ENCODE peak calls at places on chromosomes 13 and 19, in seven cellular contexts. One of them, this sample, is unnamed.

GRCh38 chr13:29975287-29975686 is 124.9 kb upstream of the UBL3 start:
- DNase-seq in IMR-90: no peak
- DNase-seq in H9: no peak
- DNase-seq in mesendoderm: no peak
- DNase-seq in trophoblast cell: no peak
- DNase-seq in H1: no peak
- DNase-seq in mesenchymal stem cell: no peak
- DNase-seq in this sample: no peak

GRCh38 chr19:48511800-48512503 is at the start of gene LMTK3:
- DNase-seq in trophoblast cell: no peak
- DNase-seq in H1: no peak
- DNase-seq in mesenchymal stem cell: peak; percentile 36
- DNase-seq in IMR-90: peak; percentile 56
- DNase-seq in H9: peak; percentile 77
- DNase-seq in mesendoderm: peak; percentile 83
- DNase-seq in this sample: no peak

GRCh38 chr13:111952814-111953213 is 114.1 kb upstream of the SOX1 start:
- DNase-seq in IMR-90: no peak
- DNase-seq in mesenchymal stem cell: no peak
- DNase-seq in mesendoderm: no peak
- DNase-seq in H9: peak; percentile 4
- DNase-seq in trophoblast cell: no peak
- DNase-seq in H1: no peak
- DNase-seq in this sample: no peak

GRCh38 chr19:33298146-33298911 is 4.0 kb downstream of the CEBPA start:
- DNase-seq in H9: no peak
- DNase-seq in mesendoderm: no peak
- DNase-seq in IMR-90: no peak
- DNase-seq in H1: no peak
- DNase-seq in mesenchymal stem cell: no peak
- DNase-seq in trophoblast cell: peak; percentile 78
- DNase-seq in this sample: no peak

GRCh38 chr19:52923782-52924593 is 760 bp upstream of the ZNF888 start:
- DNase-seq in mesendoderm: peak; percentile 83
- DNase-seq in mesenchymal stem cell: peak; percentile 28
- DNase-seq in IMR-90: no peak
- DNase-seq in H1: no peak
- DNase-seq in H9: peak; percentile 79
- DNase-seq in trophoblast cell: peak; percentile 78
- DNase-seq in this sample: no peak

GRCh38 chr19:50649433-50650391 is at the start of gene C19orf81:
- DNase-seq in IMR-90: peak; percentile 6
- DNase-seq in mesenchymal stem cell: no peak
- DNase-seq in mesendoderm: peak; percentile 95
- DNase-seq in trophoblast cell: no peak
- DNase-seq in H1: no peak
- DNase-seq in H9: peak; percentile 90
- DNase-seq in this sample: peak; percentile 70

GRCh38 chr13:108984251-108984920 is 355.0 kb downstream of the MYO16 start:
- DNase-seq in H1: no peak
- DNase-seq in mesendoderm: no peak
- DNase-seq in trophoblast cell: no peak
- DNase-seq in H9: no peak
- DNase-seq in mesenchymal stem cell: no peak
- DNase-seq in IMR-90: no peak
- DNase-seq in this sample: no peak

GRCh38 chr13:44703371-44703770 is 127.2 kb upstream of the TSC22D1 start:
- DNase-seq in H1: no peak
- DNase-seq in mesenchymal stem cell: peak; percentile 62
- DNase-seq in IMR-90: peak; percentile 87
- DNase-seq in mesendoderm: no peak
- DNase-seq in H9: no peak
- DNase-seq in trophoblast cell: no peak
- DNase-seq in this sample: no peak

GRCh38 chr13:30318026-30318425 is 10.7 kb upstream of the KATNAL1 start:
- DNase-seq in mesendoderm: no peak
- DNase-seq in mesenchymal stem cell: no peak
- DNase-seq in trophoblast cell: no peak
- DNase-seq in H9: no peak
- DNase-seq in IMR-90: no peak
- DNase-seq in H1: no peak
- DNase-seq in this sample: no peak

GRCh38 chr19:14337510-14337909 is 43.7 kb upstream of the ADGRE5 start:
- DNase-seq in H1: no peak
- DNase-seq in mesendoderm: peak; percentile 70
- DNase-seq in H9: peak; percentile 75
- DNase-seq in trophoblast cell: peak; percentile 36
- DNase-seq in mesenchymal stem cell: peak; percentile 25
- DNase-seq in IMR-90: no peak
- DNase-seq in this sample: no peak

GRCh38 chr19:58450836-58451357 is 525 bp upstream of the ZNF324B start:
- DNase-seq in H9: no peak
- DNase-seq in mesenchymal stem cell: no peak
- DNase-seq in H1: no peak
- DNase-seq in mesendoderm: no peak
- DNase-seq in trophoblast cell: no peak
- DNase-seq in IMR-90: no peak
- DNase-seq in this sample: no peak

GRCh38 chr13:33931397-33931987 is 113.5 kb downstream of the RFC3 start:
- DNase-seq in H1: no peak
- DNase-seq in mesenchymal stem cell: peak; percentile 67
- DNase-seq in H9: no peak
- DNase-seq in mesendoderm: peak; percentile 65
- DNase-seq in trophoblast cell: peak; percentile 76
- DNase-seq in IMR-90: peak; percentile 53
- DNase-seq in this sample: peak; percentile 39

GRCh38 chr19:4980838-4981680 is 12.1 kb downstream of the KDM4B start:
- DNase-seq in IMR-90: no peak
- DNase-seq in mesendoderm: peak; percentile 43
- DNase-seq in H9: peak; percentile 60
- DNase-seq in H1: no peak
- DNase-seq in mesenchymal stem cell: no peak
- DNase-seq in trophoblast cell: no peak
- DNase-seq in this sample: no peak

GRCh38 chr19:46761418-46761831 is 15.2 kb upstream of the STRN4 start:
- DNase-seq in H9: no peak
- DNase-seq in H1: no peak
- DNase-seq in trophoblast cell: no peak
- DNase-seq in IMR-90: peak; percentile 79
- DNase-seq in mesenchymal stem cell: no peak
- DNase-seq in mesendoderm: no peak
- DNase-seq in this sample: no peak
- H2BK120ac ChIP-seq in H9: no peak overlapping the region
- H2BK120ac ChIP-seq in H1: no peak overlapping the region
- H2BK120ac ChIP-seq in trophoblast cell: no peak overlapping the region
- H2BK120ac ChIP-seq in IMR-90: no peak overlapping the region
- H2BK120ac ChIP-seq in mesenchymal stem cell: no peak overlapping the region
- H2BK120ac ChIP-seq in mesendoderm: no peak overlapping the region
- H2BK120ac ChIP-seq in this sample: no peak overlapping the region

DNA sequence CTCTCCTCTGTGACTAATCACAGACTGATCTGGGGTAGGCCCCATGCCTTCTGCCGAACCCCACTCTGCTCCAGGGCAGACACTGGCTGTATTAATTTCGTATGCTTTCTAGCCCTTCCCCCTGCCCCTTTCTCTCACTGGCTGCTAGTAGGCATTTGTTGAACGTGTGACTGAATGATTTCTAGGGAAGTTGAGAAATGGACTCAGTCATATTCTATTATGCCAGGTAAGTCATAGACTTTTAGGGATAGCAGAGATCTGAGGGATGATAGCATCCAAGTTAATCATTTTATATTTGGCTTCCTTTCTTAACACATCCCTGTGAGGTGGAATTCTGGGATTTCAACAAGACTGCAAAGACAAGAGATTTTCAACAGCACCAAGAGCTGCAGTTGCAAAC is 166.4 kb downstream of the FGF9 start:
- DNase-seq in IMR-90: no peak
- DNase-seq in H1: no peak
- DNase-seq in mesendoderm: no peak
- DNase-seq in H9: no peak
- DNase-seq in trophoblast cell: no peak
- DNase-seq in mesenchymal stem cell: no peak
- DNase-seq in this sample: no peak
- H2BK120ac ChIP-seq in IMR-90: peak overlapping the region; percentile 70
- H2BK120ac ChIP-seq in H1: no peak overlapping the region
- H2BK120ac ChIP-seq in mesendoderm: no peak overlapping the region
- H2BK120ac ChIP-seq in H9: no peak overlapping the region
- H2BK120ac ChIP-seq in trophoblast cell: no peak overlapping the region
- H2BK120ac ChIP-seq in mesenchymal stem cell: no peak overlapping the region
- H2BK120ac ChIP-seq in this sample: no peak overlapping the region

DNA sequence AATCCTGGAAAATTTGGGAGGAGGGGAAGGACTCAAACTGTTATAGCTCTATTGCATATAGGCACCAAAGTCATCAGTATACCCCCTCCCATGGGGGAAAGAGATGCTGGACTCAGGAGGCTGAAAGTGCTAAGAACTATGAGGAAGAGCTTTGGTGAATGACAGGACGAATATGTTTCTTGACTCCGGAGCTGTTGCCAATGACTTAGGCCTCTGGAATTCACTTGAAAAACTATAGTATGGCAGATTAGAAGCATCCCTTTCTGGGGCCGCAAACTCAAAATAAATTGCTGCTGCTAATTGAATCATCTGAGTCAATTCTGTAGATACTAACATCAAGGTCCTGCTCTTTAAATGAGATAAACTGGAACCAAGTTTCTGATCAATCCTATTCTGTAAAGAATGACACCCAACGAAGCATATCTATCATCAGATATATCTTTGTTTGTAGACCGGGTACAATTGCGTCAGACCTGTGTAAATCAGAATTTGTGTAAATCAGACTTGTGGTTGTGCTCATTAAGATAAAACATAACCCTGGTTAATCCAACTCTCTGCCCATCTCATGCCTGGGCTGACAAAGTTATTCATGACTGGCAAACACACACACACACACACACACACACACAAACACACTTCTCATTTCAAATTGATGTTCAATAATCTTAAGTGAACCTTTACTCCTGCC is 1793.8 kb upstream of the PCDH20 start:
- DNase-seq in trophoblast cell: peak; percentile 33
- DNase-seq in H1: no peak
- DNase-seq in mesenchymal stem cell: peak; percentile 43
- DNase-seq in mesendoderm: no peak
- DNase-seq in H9: no peak
- DNase-seq in IMR-90: peak; percentile 65
- DNase-seq in this sample: no peak
- H2BK120ac ChIP-seq in trophoblast cell: no peak overlapping the region
- H2BK120ac ChIP-seq in H1: no peak overlapping the region
- H2BK120ac ChIP-seq in mesenchymal stem cell: no peak overlapping the region
- H2BK120ac ChIP-seq in mesendoderm: no peak overlapping the region
- H2BK120ac ChIP-seq in H9: no peak overlapping the region
- H2BK120ac ChIP-seq in IMR-90: no peak overlapping the region
- H2BK120ac ChIP-seq in this sample: no peak overlapping the region

DNA sequence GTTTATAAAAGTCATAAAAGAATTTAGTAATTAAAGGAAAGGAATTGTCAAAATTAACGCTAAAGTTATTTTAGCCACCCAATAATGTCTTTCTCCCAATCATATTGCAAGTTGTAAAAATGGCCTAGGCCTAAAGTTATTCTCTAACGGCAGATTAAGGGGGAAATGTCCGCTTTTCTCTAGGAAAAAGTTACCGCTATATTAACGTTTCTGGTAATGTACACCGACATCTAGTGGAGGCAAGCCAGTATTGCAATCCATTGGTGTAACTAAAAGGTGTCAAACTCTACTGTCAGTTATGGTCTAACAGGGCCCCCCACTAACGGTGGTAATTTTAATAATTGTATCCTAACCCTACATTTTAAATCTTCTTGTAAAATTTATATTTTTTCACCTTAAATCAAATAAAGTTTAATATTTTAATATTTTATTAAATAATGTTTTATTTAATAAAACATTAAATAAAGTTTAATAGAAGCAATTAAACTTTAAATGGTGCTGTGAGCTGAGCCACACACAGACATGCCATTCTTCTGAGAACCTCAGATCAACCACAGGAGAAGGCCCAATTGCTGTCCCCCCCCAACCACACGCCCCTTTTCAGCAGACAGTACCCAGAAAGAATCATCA is 35.9 kb upstream of the ZSCAN5A start:
- DNase-seq in trophoblast cell: peak; percentile 78
- DNase-seq in IMR-90: peak; percentile 41
- DNase-seq in H9: no peak
- DNase-seq in H1: no peak
- DNase-seq in mesenchymal stem cell: peak; percentile 56
- DNase-seq in mesendoderm: peak; percentile 60
- DNase-seq in this sample: peak; percentile 46
- H2BK120ac ChIP-seq in trophoblast cell: no peak overlapping the region
- H2BK120ac ChIP-seq in IMR-90: no peak overlapping the region
- H2BK120ac ChIP-seq in H9: no peak overlapping the region
- H2BK120ac ChIP-seq in H1: no peak overlapping the region
- H2BK120ac ChIP-seq in mesenchymal stem cell: no peak overlapping the region
- H2BK120ac ChIP-seq in mesendoderm: no peak overlapping the region
- H2BK120ac ChIP-seq in this sample: no peak overlapping the region

DNA sequence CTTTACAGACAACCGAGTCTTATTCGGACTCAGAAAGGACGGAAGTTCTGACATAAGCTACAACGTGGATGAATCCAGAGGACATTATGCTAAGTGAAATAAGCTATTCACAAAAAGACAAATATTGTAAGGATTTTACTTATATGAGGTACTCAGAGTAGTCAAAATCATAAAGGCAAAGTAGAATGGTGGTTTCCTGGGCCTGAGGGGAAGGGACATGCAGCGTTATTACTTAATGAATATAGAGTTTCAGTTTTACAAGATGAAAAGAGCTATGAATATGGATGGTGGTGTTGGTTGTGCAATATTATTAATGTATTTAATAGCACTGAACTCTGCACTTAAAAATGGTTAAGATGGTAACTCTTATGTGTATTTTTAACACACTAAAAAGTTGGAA is 419.1 kb upstream of the SGCG start:
- DNase-seq in mesendoderm: no peak
- DNase-seq in mesenchymal stem cell: no peak
- DNase-seq in IMR-90: no peak
- DNase-seq in H1: no peak
- DNase-seq in H9: no peak
- DNase-seq in trophoblast cell: no peak
- DNase-seq in this sample: no peak
- H2BK120ac ChIP-seq in mesendoderm: no peak overlapping the region
- H2BK120ac ChIP-seq in mesenchymal stem cell: no peak overlapping the region
- H2BK120ac ChIP-seq in IMR-90: no peak overlapping the region
- H2BK120ac ChIP-seq in H1: no peak overlapping the region
- H2BK120ac ChIP-seq in H9: no peak overlapping the region
- H2BK120ac ChIP-seq in trophoblast cell: no peak overlapping the region
- H2BK120ac ChIP-seq in this sample: no peak overlapping the region

GRCh38 chr19:1173160-1173844 is 766 bp downstream of the SBNO2 start:
- DNase-seq in trophoblast cell: no peak
- DNase-seq in H1: no peak
- DNase-seq in H9: no peak
- DNase-seq in IMR-90: no peak
- DNase-seq in mesendoderm: no peak
- DNase-seq in mesenchymal stem cell: peak; percentile 60
- DNase-seq in this sample: no peak
- H2BK120ac ChIP-seq in trophoblast cell: peak overlapping the region; percentile 80
- H2BK120ac ChIP-seq in H1: no peak overlapping the region
- H2BK120ac ChIP-seq in H9: no peak overlapping the region
- H2BK120ac ChIP-seq in IMR-90: peak overlapping the region; percentile 67
- H2BK120ac ChIP-seq in mesendoderm: peak overlapping the region; percentile 39
- H2BK120ac ChIP-seq in mesenchymal stem cell: peak overlapping the region; percentile 98
- H2BK120ac ChIP-seq in this sample: no peak overlapping the region

This sample was measured in neuronal stem cell.